ENCODE peak calls at places on chromosomes 5 and 9, in seven cellular contexts. Y, W, D, Z, A, F and U are unnamed samples.

GRCh38 chr5:78523314-78524193 is 125.0 kb downstream of the LHFPL2 start:
- DNase-seq in Z (no peak), F (no peak), W (no peak), D (peak; percentile 36), Y (no peak), A (no peak), U (no peak)

GRCh38 chr5:147208134-147208533 is 26.7 kb upstream of the STK32A start:
- DNase-seq in D (no peak), Z (no peak), A (no peak), W (no peak), Y (no peak), F (no peak), U (no peak)

GRCh38 chr9:130459941-130460340 is 15.2 kb downstream of the ASS1 start:
- DNase-seq in A (no peak), D (no peak), W (no peak), Z (no peak), F (no peak), Y (no peak), U (no peak)

GRCh38 chr5:140205952-140206351 is 31.0 kb downstream of the CYSTM1 start:
- DNase-seq in A (no peak), Y (no peak), Z (no peak), W (no peak), F (no peak), D (peak; percentile 58), U (peak; percentile 82)

GRCh38 chr9:89483592-89484474 is 14.1 kb downstream of the SEMA4D start:
- DNase-seq in Z (no peak), D (no peak), Y (no peak), W (no peak), A (no peak), F (no peak), U (no peak)

GRCh38 chr5:44246986-44247385 is 142.2 kb downstream of the FGF10 start:
- DNase-seq in W (no peak), D (no peak), F (no peak), Z (no peak), A (no peak), Y (no peak), U (no peak)

GRCh38 chr9:69027355-69028097 is 8.0 kb upstream of the FXN start:
- DNase-seq in A (peak; percentile 54), D (peak; percentile 52), Z (peak; percentile 51), Y (peak; percentile 37), W (peak; percentile 65), F (peak; percentile 55), U (peak; percentile 85)

GRCh38 chr9:127686461-127687393 is 20.1 kb upstream of the CFAP157 start:
- DNase-seq in D (no peak), W (no peak), F (no peak), A (no peak), Y (no peak), Z (no peak), U (no peak)

GRCh38 chr5:143219696-143220095 is 183.8 kb downstream of the NR3C1 start:
- DNase-seq in A (no peak), D (no peak), W (no peak), Y (no peak), F (no peak), Z (no peak), U (no peak)

GRCh38 chr9:101893661-101894646 is 155.5 kb upstream of the GRIN3A start:
- DNase-seq in W (no peak), Y (no peak), F (no peak), D (no peak), Z (no peak), A (no peak), U (no peak)

GRCh38 chr5:67971223-67971830 is 244.2 kb upstream of the PIK3R1 start:
- DNase-seq in Z (no peak), F (no peak), A (peak; percentile 48), D (no peak), W (no peak), Y (peak; percentile 27), U (no peak)

GRCh38 chr5:129951039-129951438 is 46.8 kb downstream of the CHSY3 start:
- DNase-seq in D (no peak), Z (no peak), Y (no peak), W (no peak), A (no peak), F (no peak), U (no peak)

GRCh38 chr9:5438301-5439162 is 807 bp upstream of the PLGRKT start:
- DNase-seq in W (no peak), F (no peak), Y (no peak), D (no peak), Z (peak; percentile 89), A (no peak), U (no peak)

GRCh38 chr9:133057006-133057405 is 4.8 kb upstream of the CEL start:
- DNase-seq in D (no peak), A (no peak), W (no peak), Z (no peak), Y (no peak), F (no peak), U (no peak)

GRCh38 chr9:74729129-74729710 is 158.5 kb downstream of the TRPM6 start:
- DNase-seq in D (no peak), Z (no peak), A (no peak), F (no peak), Y (no peak), W (no peak), U (no peak)

DNA sequence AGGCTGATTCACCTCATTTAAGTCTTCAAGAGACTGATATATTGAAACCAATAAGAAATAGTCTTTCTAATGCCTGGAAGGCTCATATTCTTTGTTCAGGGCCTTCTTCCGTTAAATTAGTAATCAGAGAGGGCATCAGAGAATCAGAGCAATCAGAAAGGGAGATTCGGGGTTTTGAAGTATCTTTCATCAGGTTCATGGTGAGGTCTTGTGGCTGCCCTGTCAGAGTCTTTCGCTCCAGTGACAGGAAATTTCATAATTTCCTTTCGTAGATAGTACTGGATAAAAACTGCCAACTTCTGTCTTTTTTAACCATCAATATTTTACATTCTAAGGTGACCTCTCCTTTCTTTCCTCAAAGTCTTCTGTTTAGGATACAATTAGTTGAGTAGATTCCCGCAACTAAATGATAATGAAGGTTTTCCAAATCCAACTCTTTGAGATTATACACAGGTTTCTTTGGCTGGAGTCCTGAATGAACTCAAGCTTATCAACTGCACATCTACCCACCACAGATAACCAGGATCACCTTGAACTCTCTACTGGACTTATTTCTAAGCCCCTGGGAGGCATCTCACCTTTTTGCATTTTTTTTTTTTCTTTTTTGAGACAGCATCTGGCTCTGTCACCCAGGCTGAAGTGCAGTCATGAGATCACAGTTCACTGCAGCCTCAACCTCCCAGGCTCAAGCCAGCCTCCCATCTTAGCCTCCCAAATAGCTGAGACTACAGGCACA is 5.5 kb downstream of the IL31RA start:
- DNase-seq in D (no peak), W (no peak), A (no peak), Z (no peak), Y (no peak), F (no peak), U (no peak)
- TF ChIP-seq REST in D (no peak), W (no peak), A (no peak), Z (no peak), Y (no peak), F (no peak), U (no peak)

GRCh38 chr5:14186132-14186830 is 43.1 kb downstream of the TRIO start:
- DNase-seq in F (no peak), Y (no peak), W (no peak), Z (no peak), A (no peak), D (no peak), U (no peak)
- TF ChIP-seq POLR2AphosphoS5 in F (no peak), Y (no peak), W (no peak), Z (no peak), A (no peak), D (no peak), U (no peak)

GRCh38 chr5:109566361-109566760 is 123.4 kb upstream of the MAN2A1 start:
- DNase-seq in F (no peak), W (no peak), Y (no peak), Z (no peak), A (no peak), D (no peak), U (no peak)

GRCh38 chr5:109563692-109564091 is 126.0 kb upstream of the MAN2A1 start:
- DNase-seq in W (no peak), Z (no peak), Y (no peak), D (no peak), F (no peak), A (no peak), U (no peak)

GRCh38 chr5:109571785-109572184 is 117.9 kb upstream of the MAN2A1 start:
- DNase-seq in Z (no peak), F (no peak), Y (no peak), W (no peak), A (no peak), D (no peak), U (no peak)

GRCh38 chr5:109570362-109570874 is 119.3 kb upstream of the MAN2A1 start:
- DNase-seq in D (no peak), Z (no peak), A (no peak), Y (no peak), F (no peak), W (no peak), U (no peak)

GRCh38 chr5:109567374-109568044 is 122.2 kb upstream of the MAN2A1 start:
- DNase-seq in D (no peak), A (peak; percentile 10), W (no peak), Y (peak; percentile 23), Z (no peak), F (no peak), U (no peak)
- TF ChIP-seq REST in D (no peak), A (no peak), W (no peak), Y (no peak), Z (no peak), F (no peak), U (no peak)

GRCh38 chr5:81776258-81776657 is 25.4 kb upstream of the SSBP2 start:
- DNase-seq in Z (no peak), W (no peak), D (no peak), F (no peak), A (no peak), Y (no peak), U (no peak)

GRCh38 chr5:81779935-81780266 is 29.0 kb upstream of the SSBP2 start:
- DNase-seq in D (no peak), F (no peak), Y (no peak), W (no peak), A (no peak), Z (no peak), U (no peak)

GRCh38 chr5:81782811-81783210 is 31.9 kb upstream of the SSBP2 start:
- DNase-seq in Z (no peak), Y (no peak), D (no peak), W (no peak), F (no peak), A (no peak), U (no peak)

GRCh38 chr5:81779125-81779934 is 28.4 kb upstream of the SSBP2 start:
- DNase-seq in Y (no peak), D (no peak), W (no peak), A (no peak), F (peak; percentile 27), Z (peak; percentile 23), U (no peak)

GRCh38 chr5:81778642-81779041 is 27.7 kb upstream of the SSBP2 start:
- DNase-seq in Z (no peak), Y (no peak), F (no peak), A (no peak), D (no peak), W (no peak), U (no peak)
- TF ChIP-seq POLR2AphosphoS5 in Z (no peak), Y (no peak), F (no peak), A (no peak), D (no peak), W (no peak), U (no peak)